ENCODE peak calls at places on chromosomes 7 and 10, in four cellular contexts. One of them, this sample, is unnamed.

GRCh38 chr10:62588116-62588515 is 213.9 kb downstream of the ZNF365 start:
- DNase-seq in K562: no peak
- DNase-seq in HepG2: no peak
- DNase-seq in GM12878: no peak
- DNase-seq in this sample: no peak

GRCh38 chr7:23277359-23277989 is 21.7 kb upstream of the MALSU1 start:
- DNase-seq in K562: peak; percentile 50
- DNase-seq in HepG2: peak; percentile 76
- DNase-seq in GM12878: peak; percentile 41
- DNase-seq in this sample: peak; percentile 69

GRCh38 chr10:87593702-87594101 is 66.0 kb upstream of the PAPSS2 start:
- DNase-seq in K562: no peak
- DNase-seq in HepG2: no peak
- DNase-seq in GM12878: no peak
- DNase-seq in this sample: no peak

GRCh38 chr7:40324889-40325288 is 190.1 kb downstream of the SUGCT start:
- DNase-seq in K562: no peak
- DNase-seq in HepG2: no peak
- DNase-seq in GM12878: no peak
- DNase-seq in this sample: no peak

GRCh38 chr7:32104766-32105165 is 34.6 kb upstream of the PDE1C start:
- DNase-seq in K562: no peak
- DNase-seq in HepG2: no peak
- DNase-seq in GM12878: no peak
- DNase-seq in this sample: no peak

GRCh38 chr10:62517252-62517651 is 143.1 kb downstream of the ZNF365 start:
- DNase-seq in K562: no peak
- DNase-seq in HepG2: no peak
- DNase-seq in GM12878: no peak
- DNase-seq in this sample: no peak

GRCh38 chr7:76427635-76428034 is 2.9 kb downstream of the ZP3 start:
- DNase-seq in K562: no peak
- DNase-seq in HepG2: no peak
- DNase-seq in GM12878: no peak
- DNase-seq in this sample: no peak

GRCh38 chr7:156612930-156613329 is 27.6 kb upstream of the RNF32 start:
- DNase-seq in K562: no peak
- DNase-seq in HepG2: no peak
- DNase-seq in GM12878: peak; percentile 55
- DNase-seq in this sample: no peak

GRCh38 chr10:103441206-103441605 is 11.0 kb downstream of the CALHM2 start:
- DNase-seq in K562: no peak
- DNase-seq in HepG2: no peak
- DNase-seq in GM12878: no peak
- DNase-seq in this sample: no peak

GRCh38 chr7:89223906-89224395 is 428.4 kb upstream of the TEX47 start:
- DNase-seq in K562: no peak
- DNase-seq in HepG2: no peak
- DNase-seq in GM12878: no peak
- DNase-seq in this sample: no peak

GRCh38 chr7:45162311-45162845 is 4.8 kb downstream of the RAMP3 start:
- DNase-seq in K562: no peak
- DNase-seq in HepG2: no peak
- DNase-seq in GM12878: no peak
- DNase-seq in this sample: no peak

GRCh38 chr10:28291881-28292297 is 11.0 kb downstream of the MPP7 start:
- DNase-seq in K562: no peak
- DNase-seq in HepG2: no peak
- DNase-seq in GM12878: no peak
- DNase-seq in this sample: no peak

GRCh38 chr7:137741443-137741842 is 105.3 kb downstream of the DGKI start:
- DNase-seq in K562: no peak
- DNase-seq in HepG2: no peak
- DNase-seq in GM12878: no peak
- DNase-seq in this sample: no peak

GRCh38 chr10:18368681-18369080 is 228.5 kb downstream of the CACNB2 start:
- DNase-seq in K562: no peak
- DNase-seq in HepG2: no peak
- DNase-seq in GM12878: no peak
- DNase-seq in this sample: no peak

GRCh38 chr7:44079221-44080021 is 2.9 kb downstream of the POLM start:
- DNase-seq in K562: no peak
- DNase-seq in HepG2: no peak
- DNase-seq in GM12878: no peak
- DNase-seq in this sample: no peak

DNA sequence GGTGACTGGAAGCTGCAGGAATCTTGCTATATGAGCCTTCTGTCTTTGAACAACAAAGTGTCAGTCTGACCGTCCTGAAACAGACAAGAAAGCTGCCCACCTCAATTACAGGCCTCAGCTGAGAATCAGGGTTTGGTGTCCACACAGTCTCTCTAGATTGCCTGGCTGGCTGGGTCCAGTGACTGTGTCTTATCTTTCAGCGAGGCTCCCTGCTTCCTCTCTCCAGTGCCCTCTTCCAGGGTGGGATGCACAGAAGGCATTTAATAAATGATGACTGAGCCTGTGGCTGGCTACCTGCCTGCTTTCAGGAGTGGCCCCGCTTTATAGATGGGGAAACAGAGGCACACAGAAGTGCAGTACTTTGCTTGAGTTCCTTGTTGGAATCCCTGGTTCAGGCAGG is 27.4 kb downstream of the FGF8 start:
- DNase-seq in K562: no peak
- DNase-seq in HepG2: no peak
- DNase-seq in GM12878: no peak
- DNase-seq in this sample: no peak
- TF ChIP-seq FOXK2 in K562: no peak
- TF ChIP-seq FOXK2 in HepG2: no peak
- TF ChIP-seq FOXK2 in GM12878: no peak
- TF ChIP-seq FOXK2 in this sample: no peak

GRCh38 chr10:75658915-75659314 is 227.5 kb downstream of the LRMDA start:
- DNase-seq in K562: no peak
- DNase-seq in HepG2: no peak
- DNase-seq in GM12878: no peak
- DNase-seq in this sample: no peak

GRCh38 chr10:75660833-75661232 is 229.4 kb downstream of the LRMDA start:
- DNase-seq in K562: no peak
- DNase-seq in HepG2: no peak
- DNase-seq in GM12878: no peak
- DNase-seq in this sample: no peak

GRCh38 chr10:75663947-75664664 is 232.7 kb downstream of the LRMDA start:
- DNase-seq in K562: no peak
- DNase-seq in HepG2: no peak
- DNase-seq in GM12878: no peak
- DNase-seq in this sample: no peak

GRCh38 chr10:75664968-75665367 is 233.5 kb downstream of the LRMDA start:
- DNase-seq in K562: no peak
- DNase-seq in HepG2: no peak
- DNase-seq in GM12878: no peak
- DNase-seq in this sample: no peak

GRCh38 chr10:75662715-75663114 is 231.3 kb downstream of the LRMDA start:
- DNase-seq in K562: no peak
- DNase-seq in HepG2: no peak
- DNase-seq in GM12878: no peak
- DNase-seq in this sample: no peak
- TF ChIP-seq BHLHE40 in K562: no peak
- TF ChIP-seq BHLHE40 in HepG2: no peak
- TF ChIP-seq BHLHE40 in GM12878: no peak
- TF ChIP-seq BHLHE40 in this sample: no peak

DNA sequence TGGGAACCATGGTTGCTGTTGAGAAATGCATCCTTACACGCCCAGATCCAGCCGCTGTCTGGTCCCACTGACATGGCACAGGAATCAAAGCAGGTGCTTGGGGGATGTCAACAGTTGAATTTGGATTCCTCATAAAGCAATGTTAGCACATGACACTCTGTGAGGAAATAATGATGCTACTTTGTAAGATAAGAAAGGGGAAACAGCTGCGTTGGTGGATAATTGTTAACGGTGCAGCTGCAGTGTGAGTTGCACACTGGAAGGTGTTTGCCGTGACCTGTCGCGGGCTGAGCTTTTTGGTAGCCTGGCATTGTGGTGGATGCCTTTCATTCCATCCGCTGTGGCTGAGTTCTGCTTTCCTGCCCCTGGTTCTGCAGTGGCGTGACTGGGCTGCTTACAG is 113.9 kb downstream of the MGMT start:
- DNase-seq in K562: no peak
- DNase-seq in HepG2: no peak
- DNase-seq in GM12878: no peak
- DNase-seq in this sample: no peak
- TF ChIP-seq FOXK2 in K562: no peak
- TF ChIP-seq FOXK2 in HepG2: no peak
- TF ChIP-seq FOXK2 in GM12878: no peak
- TF ChIP-seq FOXK2 in this sample: no peak

GRCh38 chr7:142478479-142479220 is 220.8 kb upstream of the PRSS58 start:
- DNase-seq in K562: peak; percentile 66
- DNase-seq in HepG2: peak; percentile 17
- DNase-seq in GM12878: no peak
- DNase-seq in this sample: peak; percentile 36
- TF ChIP-seq BHLHE40 in K562: no peak
- TF ChIP-seq BHLHE40 in HepG2: no peak
- TF ChIP-seq BHLHE40 in GM12878: no peak
- TF ChIP-seq BHLHE40 in this sample: no peak

GRCh38 chr7:37081436-37081835 is 357.1 kb upstream of the AOAH start:
- DNase-seq in K562: no peak
- DNase-seq in HepG2: no peak
- DNase-seq in GM12878: peak; percentile 24
- DNase-seq in this sample: no peak

GRCh38 chr7:37084303-37084702 is 360.0 kb upstream of the AOAH start:
- DNase-seq in K562: no peak
- DNase-seq in HepG2: no peak
- DNase-seq in GM12878: no peak
- DNase-seq in this sample: no peak

GRCh38 chr7:37079420-37079819 is 355.1 kb upstream of the AOAH start:
- DNase-seq in K562: no peak
- DNase-seq in HepG2: no peak
- DNase-seq in GM12878: no peak
- DNase-seq in this sample: no peak

GRCh38 chr7:37085600-37085999 is 361.3 kb upstream of the AOAH start:
- DNase-seq in K562: no peak
- DNase-seq in HepG2: no peak
- DNase-seq in GM12878: no peak
- DNase-seq in this sample: no peak

DNA sequence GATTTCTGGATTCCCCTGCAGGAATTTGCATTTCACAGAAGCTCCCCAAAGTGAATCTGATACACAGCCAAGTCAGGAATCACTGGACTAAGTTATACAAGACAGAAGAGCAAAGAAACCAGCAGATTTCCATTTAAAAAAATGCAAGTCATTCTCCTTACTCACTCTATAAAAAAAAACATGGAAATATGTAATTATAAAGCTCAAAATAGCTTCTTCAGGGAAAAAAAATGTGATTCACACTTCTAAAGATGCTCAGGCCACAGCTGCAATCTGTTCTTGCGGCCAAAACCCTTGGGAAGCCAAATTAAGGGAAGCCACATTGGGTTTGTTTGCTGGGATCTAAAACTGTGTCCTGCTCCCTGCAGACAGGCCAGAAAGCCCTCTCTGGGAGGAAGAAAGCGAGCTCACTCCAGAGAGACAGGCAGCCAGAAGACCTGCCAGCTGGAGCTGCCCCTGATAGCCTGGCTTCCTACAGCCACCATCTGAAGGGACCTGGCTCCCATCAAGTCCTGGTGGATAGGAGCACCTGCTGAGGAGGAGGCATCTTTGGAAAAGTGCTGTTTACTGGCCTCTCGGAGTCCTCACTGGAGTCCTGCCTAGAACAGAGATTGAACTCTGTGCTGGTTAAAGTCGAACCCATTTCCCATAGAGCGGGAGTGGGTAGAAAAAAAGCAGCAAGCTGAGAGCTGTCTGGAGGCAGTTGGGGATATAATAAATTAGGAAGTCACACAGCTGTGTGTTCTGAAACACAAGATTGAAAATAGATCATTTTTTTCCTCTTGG is 359.2 kb upstream of the AOAH start:
- DNase-seq in K562: no peak
- DNase-seq in HepG2: no peak
- DNase-seq in GM12878: no peak
- DNase-seq in this sample: no peak
- TF ChIP-seq FOXK2 in K562: no peak
- TF ChIP-seq FOXK2 in HepG2: no peak
- TF ChIP-seq FOXK2 in GM12878: no peak
- TF ChIP-seq FOXK2 in this sample: no peak

DNA sequence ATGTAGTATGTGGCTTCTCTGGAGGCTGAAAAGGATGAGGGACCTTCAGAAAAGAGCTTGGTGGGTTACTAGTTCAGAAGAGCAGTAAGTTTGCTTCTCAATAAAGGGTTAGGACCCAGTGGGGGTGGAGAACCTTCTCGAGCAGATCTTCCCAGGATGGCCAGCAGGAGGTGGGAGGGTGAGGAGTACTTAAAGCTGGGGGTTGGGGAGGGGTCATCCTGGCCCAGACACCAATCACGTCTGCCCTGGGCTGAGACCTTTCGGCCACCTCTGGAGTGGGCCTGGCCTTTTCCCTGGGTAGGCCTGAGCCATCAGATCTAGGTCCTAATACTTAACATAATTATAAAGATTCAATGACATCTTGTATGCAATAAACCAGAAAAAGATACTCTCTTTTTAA is 149.0 kb upstream of the TCF7L2 start:
- DNase-seq in K562: peak; percentile 14
- DNase-seq in HepG2: no peak
- DNase-seq in GM12878: no peak
- DNase-seq in this sample: no peak
- TF ChIP-seq BHLHE40 in K562: no peak
- TF ChIP-seq BHLHE40 in HepG2: no peak
- TF ChIP-seq BHLHE40 in GM12878: no peak
- TF ChIP-seq BHLHE40 in this sample: no peak

GRCh38 chr10:69181433-69181832 is 1.4 kb downstream of the SUPV3L1 start:
- DNase-seq in K562: no peak
- DNase-seq in HepG2: no peak
- DNase-seq in GM12878: no peak
- DNase-seq in this sample: no peak

GRCh38 chr10:69179743-69180524 is at the start of gene SUPV3L1:
- DNase-seq in K562: peak; percentile 96
- DNase-seq in HepG2: peak; percentile 98
- DNase-seq in GM12878: peak; percentile 94
- DNase-seq in this sample: peak; percentile 91

GRCh38 chr10:69176823-69177222 is 3.2 kb upstream of the SUPV3L1 start:
- DNase-seq in K562: no peak
- DNase-seq in HepG2: no peak
- DNase-seq in GM12878: no peak
- DNase-seq in this sample: no peak

GRCh38 chr10:69180525-69181204 is 631 bp downstream of the SUPV3L1 start:
- DNase-seq in K562: peak; percentile 71
- DNase-seq in HepG2: no peak
- DNase-seq in GM12878: no peak
- DNase-seq in this sample: no peak

GRCh38 chr10:69179089-69179742 is 818 bp upstream of the SUPV3L1 start:
- DNase-seq in K562: peak; percentile 55
- DNase-seq in HepG2: no peak
- DNase-seq in GM12878: no peak
- DNase-seq in this sample: peak; percentile 34
- TF ChIP-seq FOXK2 in K562: no peak
- TF ChIP-seq FOXK2 in HepG2: no peak
- TF ChIP-seq FOXK2 in GM12878: no peak
- TF ChIP-seq FOXK2 in this sample: no peak

GRCh38 chr10:108388716-108389115 is 1224.2 kb upstream of the SORCS1 start:
- DNase-seq in K562: no peak
- DNase-seq in HepG2: no peak
- DNase-seq in GM12878: no peak
- DNase-seq in this sample: no peak
- TF ChIP-seq BHLHE40 in K562: no peak
- TF ChIP-seq BHLHE40 in HepG2: no peak
- TF ChIP-seq BHLHE40 in GM12878: no peak
- TF ChIP-seq BHLHE40 in this sample: no peak